ENCODE peak calls at places on chromosomes 6 and 20, in nine cellular contexts. I, O, X, W, F, U, V, B and T are unnamed samples.

GRCh38 chr6:130933712-130934200 is 106.5 kb downstream of the SMLR1 start:
- DNase-seq in I (no peak), O (no peak), X (peak), W (no peak), F (no peak), U (no peak), V (no peak), B (no peak), T (no peak)

GRCh38 chr20:33343521-33343920 is 57.8 kb downstream of the CDK5RAP1 start:
- DNase-seq in I (no peak), O (no peak), X (no peak), W (no peak), F (no peak), U (no peak), V (no peak), B (no peak), T (no peak)

GRCh38 chr6:56764081-56764566 is 121.4 kb upstream of the DST start:
- DNase-seq in I (peak), O (no peak), X (peak), W (no peak), F (no peak), U (no peak), V (peak), B (no peak), T (no peak)

GRCh38 chr6:99026135-99026534 is 78.4 kb upstream of the FBXL4 start:
- DNase-seq in I (peak), O (no peak), X (no peak), W (no peak), F (no peak), U (no peak), V (no peak), B (no peak), T (no peak)

GRCh38 chr6:42564496-42564890 is 664 bp downstream of the UBR2 start:
- DNase-seq in I (no peak), O (no peak), X (no peak), W (no peak), F (no peak), U (no peak), V (no peak), B (no peak), T (no peak)

GRCh38 chr6:45724511-45724910 is 291.1 kb downstream of the CLIC5 start:
- DNase-seq in I (no peak), O (no peak), X (peak), W (no peak), F (no peak), U (no peak), V (no peak), B (no peak), T (peak)

GRCh38 chr6:88376759-88377387 is 210.7 kb upstream of the CNR1 start:
- DNase-seq in I (no peak), O (no peak), X (peak), W (no peak), F (no peak), U (no peak), V (no peak), B (no peak), T (peak)

GRCh38 chr20:4740774-4741431 is 19.2 kb downstream of the PRND start:
- DNase-seq in I (peak), O (peak), X (peak), W (peak), F (peak), U (peak), V (peak), B (peak), T (no peak)

GRCh38 chr6:160943997-160944396 is 47.6 kb upstream of the MAP3K4 start:
- DNase-seq in I (no peak), O (no peak), X (no peak), W (no peak), F (no peak), U (no peak), V (no peak), B (no peak), T (no peak)

GRCh38 chr6:142802124-142802523 is 142.9 kb downstream of the HIVEP2 start:
- DNase-seq in I (no peak), O (no peak), X (peak), W (no peak), F (no peak), U (no peak), V (no peak), B (no peak), T (peak)

GRCh38 chr6:132084811-132085509 is 133.8 kb upstream of the CCN2 start:
- DNase-seq in I (no peak), O (no peak), X (peak), W (no peak), F (no peak), U (no peak), V (no peak), B (no peak), T (peak)

GRCh38 chr6:147507162-147508072 is 1.1 kb upstream of the SAMD5 start:
- DNase-seq in I (no peak), O (no peak), X (peak), W (no peak), F (no peak), U (no peak), V (peak), B (peak), T (no peak)

GRCh38 chr6:125797120-125797933 is 6.6 kb downstream of the NCOA7 start:
- DNase-seq in I (no peak), O (no peak), X (no peak), W (no peak), F (no peak), U (no peak), V (no peak), B (no peak), T (no peak)

GRCh38 chr6:110042670-110043296 is 64.7 kb downstream of the GPR6 start:
- DNase-seq in I (no peak), O (no peak), X (no peak), W (no peak), F (no peak), U (no peak), V (no peak), B (no peak), T (no peak)

GRCh38 chr6:132058975-132059374 is 107.8 kb upstream of the CCN2 start:
- DNase-seq in I (no peak), O (no peak), X (no peak), W (no peak), F (no peak), U (no peak), V (no peak), B (no peak), T (peak)

GRCh38 chr6:16184129-16184528 is 54.3 kb upstream of the GMPR start:
- DNase-seq in I (peak), O (no peak), X (peak), W (no peak), F (no peak), U (peak), V (peak), B (no peak), T (no peak)

GRCh38 chr6:113630365-113630737 is 226.8 kb upstream of the MARCKS start:
- DNase-seq in I (no peak), O (no peak), X (no peak), W (no peak), F (no peak), U (no peak), V (no peak), B (no peak), T (no peak)

GRCh38 chr6:121531658-121532167 is 96.3 kb downstream of the GJA1 start:
- DNase-seq in I (no peak), O (no peak), X (no peak), W (no peak), F (no peak), U (no peak), V (no peak), B (no peak), T (no peak)

GRCh38 chr6:5998236-5998635 is 8.5 kb downstream of the NRN1 start:
- DNase-seq in I (no peak), O (no peak), X (no peak), W (no peak), F (no peak), U (no peak), V (no peak), B (no peak), T (no peak)

GRCh38 chr6:165301372-165302246 is 7.8 kb downstream of the C6orf118 start:
- DNase-seq in I (no peak), O (no peak), X (no peak), W (no peak), F (no peak), U (no peak), V (no peak), B (no peak), T (no peak)

GRCh38 chr6:160264213-160264612 is 5.6 kb upstream of the SLC22A2 start:
- DNase-seq in I (no peak), O (no peak), X (no peak), W (no peak), F (no peak), U (no peak), V (no peak), B (no peak), T (no peak)